ENCODE peak calls at places on chromosomes 12 and 14, in ten cellular contexts. F is A549, W is fibroblast of mammary gland, I is right lobe of liver, Z is tibial artery, H is GM10248, D is suprapubic skin, M is AG09309, C is WTC11, A is BJ. T is an unnamed sample.

GRCh38 chr12:6750506-6750905 is 2.4 kb downstream of the MLF2 start:
- DNase-seq in M (no peak), D (no peak), F (no peak), C (no peak), W (no peak), A (no peak), I (no peak), H (no peak), Z (no peak), T (no peak)

GRCh38 chr14:71437870-71438269 is 494.4 kb upstream of the RGS6 start:
- DNase-seq in H (no peak), A (no peak), W (peak), F (no peak), C (no peak), D (no peak), I (no peak), Z (no peak), M (no peak), T (no peak)

GRCh38 chr12:12441891-12442461 is 85.1 kb downstream of the BORCS5 start:
- DNase-seq in A (no peak), H (peak), C (no peak), W (no peak), M (no peak), F (no peak), D (no peak), Z (no peak), I (no peak), T (no peak)

GRCh38 chr14:69592923-69593677 is 18.3 kb upstream of the SUSD6 start:
- DNase-seq in C (no peak), H (no peak), M (peak), A (no peak), Z (no peak), I (no peak), W (peak), D (no peak), F (no peak), T (no peak)

GRCh38 chr12:111256629-111257434 is 112.1 kb downstream of the PHETA1 start:
- DNase-seq in W (no peak), Z (no peak), H (no peak), M (no peak), A (no peak), I (no peak), D (no peak), F (no peak), C (no peak), T (no peak)

GRCh38 chr12:118060301-118061010 is 523 bp downstream of the WSB2 start:
- DNase-seq in H (no peak), M (no peak), W (no peak), D (peak), I (peak), C (peak), Z (peak), A (no peak), F (peak), T (peak)

GRCh38 chr14:43894534-43894933 is 612.5 kb downstream of the FSCB start:
- DNase-seq in D (no peak), F (no peak), C (no peak), Z (no peak), M (no peak), A (no peak), I (no peak), H (no peak), W (peak), T (no peak)

GRCh38 chr12:105706321-105706972 is 376.0 kb downstream of the C12orf75 start:
- DNase-seq in I (no peak), Z (peak), C (no peak), F (no peak), D (no peak), W (peak), M (no peak), H (no peak), A (peak), T (no peak)

GRCh38 chr12:89470741-89471504 is 53.7 kb downstream of the GALNT4 start:
- DNase-seq in H (peak), F (peak), A (no peak), W (peak), I (no peak), D (no peak), C (no peak), M (no peak), Z (no peak), T (peak)

GRCh38 chr14:69582829-69583228 is 8.2 kb upstream of the CCDC177 start:
- DNase-seq in I (no peak), W (no peak), D (no peak), Z (no peak), A (no peak), F (no peak), H (no peak), M (no peak), C (no peak), T (no peak)

GRCh38 chr14:53951661-53952265 is 4.9 kb downstream of the BMP4 start:
- DNase-seq in H (no peak), F (no peak), M (no peak), D (no peak), W (no peak), I (no peak), Z (no peak), A (no peak), C (peak), T (no peak)

GRCh38 chr14:55921516-55921915 is 196.7 kb upstream of the PELI2 start:
- DNase-seq in C (no peak), A (no peak), F (no peak), M (no peak), D (no peak), H (no peak), I (no peak), W (no peak), Z (no peak), T (no peak)

DNA sequence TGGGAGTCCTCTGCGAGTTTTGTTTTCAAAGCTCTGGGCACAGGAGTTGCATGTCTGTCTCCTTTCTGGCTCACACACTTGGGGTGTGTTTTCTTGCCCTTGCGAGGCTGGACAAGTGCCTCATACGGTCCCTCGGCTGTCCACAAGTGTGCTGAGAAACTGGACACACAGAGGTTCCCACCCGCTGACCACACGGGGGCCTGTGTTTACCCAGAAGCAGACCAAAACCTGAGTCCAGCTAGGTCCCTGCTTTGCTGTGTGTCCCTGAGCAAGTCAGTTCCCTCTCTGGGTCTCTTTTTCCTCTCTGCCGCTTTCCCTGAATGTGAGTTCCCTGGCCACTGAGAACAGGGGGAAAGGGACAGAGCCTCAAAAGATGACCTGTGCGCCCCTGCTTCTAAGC is 678 bp upstream of the OAS2 start:
- DNase-seq in M (no peak), I (no peak), D (no peak), Z (no peak), A (no peak), F (no peak), H (no peak), W (peak), C (no peak), T (no peak)
- TF ChIP-seq CTCF in M (no peak), I (no peak), D (no peak), Z (no peak), A (no peak), F (no peak), H (no peak), W (no peak), C (no peak), T (no peak)

DNA sequence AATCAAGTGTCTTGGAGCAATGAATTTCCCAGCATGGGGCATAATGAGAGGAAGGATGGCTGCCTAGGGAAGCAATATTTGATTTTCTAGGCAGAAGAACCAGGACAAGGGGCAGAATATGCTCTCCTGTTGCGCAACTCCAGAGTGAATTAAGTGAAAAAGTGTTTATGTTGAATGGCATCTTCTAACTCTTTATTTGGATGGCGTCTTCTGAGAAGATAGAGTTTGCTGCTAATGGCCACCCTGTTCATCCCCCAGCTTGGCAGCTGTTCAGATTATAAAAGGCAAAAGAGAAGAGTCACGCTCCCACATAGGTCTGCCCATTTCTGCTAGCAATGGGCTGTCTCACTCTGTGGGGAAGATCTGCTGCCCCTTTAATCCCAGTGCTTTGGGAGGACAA is 1278.1 kb downstream of the AACS start:
- DNase-seq in H (no peak), M (no peak), D (no peak), W (no peak), C (no peak), F (no peak), A (no peak), I (no peak), Z (no peak), T (no peak)
- TF ChIP-seq CTCF in H (no peak), M (no peak), D (no peak), W (no peak), C (no peak), F (no peak), A (no peak), I (no peak), Z (no peak), T (no peak)

DNA sequence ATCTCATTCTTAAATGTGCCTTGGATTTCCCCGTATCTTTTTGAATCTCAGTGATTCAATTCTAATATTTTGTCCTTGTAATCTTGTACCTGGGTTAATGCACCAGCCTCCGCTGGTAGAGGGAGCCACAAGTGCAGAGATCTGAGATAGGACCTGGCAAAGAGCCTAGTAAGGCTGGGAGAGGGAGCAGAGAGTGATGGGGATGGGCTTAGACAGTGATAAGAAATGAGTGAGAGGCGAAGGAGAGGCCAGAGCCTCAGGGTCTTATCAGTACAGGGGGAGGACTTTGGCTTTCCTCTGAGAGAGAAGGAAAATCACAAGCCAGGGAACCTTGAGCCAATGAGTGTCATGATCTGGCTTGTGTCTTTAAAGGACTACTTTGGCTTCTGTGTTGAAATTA is 30.5 kb upstream of the LMNTD1 start:
- DNase-seq in A (no peak), I (no peak), F (no peak), M (no peak), Z (no peak), D (no peak), C (peak), H (no peak), W (peak), T (peak)
- TF ChIP-seq CTCF in A (no peak), I (peak), F (no peak), M (no peak), Z (no peak), D (no peak), C (no peak), H (no peak), W (peak), T (no peak)

GRCh38 chr12:124510301-124510970 is 57.0 kb downstream of the NCOR2 start:
- DNase-seq in Z (no peak), H (no peak), W (no peak), I (no peak), C (peak), M (no peak), A (no peak), D (no peak), F (no peak), T (peak)
- TF ChIP-seq CTCF in Z (no peak), H (no peak), W (no peak), I (no peak), C (no peak), M (no peak), A (no peak), D (no peak), F (no peak), T (peak)

GRCh38 chr12:92735131-92735721 is 32.4 kb downstream of the PLEKHG7 start:
- DNase-seq in F (no peak), M (peak), D (no peak), W (peak), Z (no peak), I (no peak), A (peak), H (no peak), C (no peak), T (peak)
- TF ChIP-seq CTCF in F (no peak), M (peak), D (no peak), W (peak), Z (no peak), I (no peak), A (peak), H (no peak), C (no peak), T (no peak)

GRCh38 chr12:109771746-109772621 is 58.4 kb downstream of the FAM222A start:
- DNase-seq in A (no peak), M (no peak), I (no peak), C (no peak), D (peak), F (no peak), H (no peak), Z (peak), W (no peak), T (no peak)
- TF ChIP-seq CTCF in A (no peak), M (peak), I (peak), C (peak), D (no peak), F (peak), H (no peak), Z (no peak), W (no peak), T (no peak)

DNA sequence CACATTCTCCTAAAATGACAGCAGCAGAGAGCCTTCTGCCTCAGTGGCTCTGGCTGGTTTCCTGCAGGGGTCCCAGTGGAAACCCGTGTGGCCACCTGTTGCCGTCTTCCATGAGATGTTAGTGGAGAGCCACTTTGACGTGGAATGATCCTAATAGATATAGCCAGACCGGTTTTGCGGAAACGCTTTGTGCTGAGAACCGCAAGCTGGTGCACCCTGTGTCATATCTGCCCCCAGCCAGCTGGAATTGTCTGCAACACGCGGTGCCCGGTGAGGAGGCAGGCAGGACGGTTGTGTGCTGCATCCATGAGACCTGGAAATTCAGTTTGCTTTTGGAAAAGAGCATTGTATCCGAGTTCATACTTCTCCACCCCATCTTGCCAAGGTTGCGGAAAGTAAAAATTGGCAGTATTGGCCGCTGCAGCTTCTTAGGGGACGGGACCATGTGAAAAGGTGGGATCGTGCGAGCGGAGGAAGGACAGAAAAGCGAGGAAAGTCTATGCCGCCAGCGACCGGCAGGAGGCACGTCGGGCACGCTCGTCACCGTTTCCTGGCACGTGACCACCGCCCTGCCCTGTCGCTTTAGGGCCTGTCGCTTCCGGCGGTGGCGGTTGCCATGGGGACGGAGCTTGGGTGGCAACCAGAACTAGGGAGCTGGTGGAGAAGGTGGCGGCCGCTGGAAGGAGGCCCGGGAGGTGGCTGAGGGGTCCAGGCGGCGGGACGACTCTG is at the start of gene CFAP251:
- DNase-seq in W (no peak), H (peak), F (no peak), C (peak), Z (peak), A (no peak), D (peak), M (no peak), I (peak), T (peak)
- TF ChIP-seq CTCF in W (no peak), H (peak), F (no peak), C (peak), Z (peak), A (peak), D (peak), M (peak), I (peak), T (peak)

GRCh38 chr14:49892301-49892635 is 614 bp upstream of the ARF6 start:
- DNase-seq in I (no peak), H (peak), W (peak), M (peak), Z (no peak), A (peak), D (no peak), C (no peak), F (peak), T (no peak)

GRCh38 chr14:49895480-49895879 is 2.6 kb downstream of the ARF6 start:
- DNase-seq in C (no peak), M (no peak), W (peak), F (no peak), A (no peak), H (no peak), I (no peak), Z (no peak), D (no peak), T (no peak)

GRCh38 chr14:49896956-49897355 is 4.1 kb downstream of the ARF6 start:
- DNase-seq in D (no peak), M (no peak), H (no peak), C (no peak), I (no peak), F (no peak), W (no peak), Z (no peak), A (no peak), T (no peak)

GRCh38 chr14:49893309-49894213 is 679 bp downstream of the ARF6 start:
- DNase-seq in Z (peak), M (no peak), C (no peak), W (no peak), H (peak), D (peak), A (no peak), F (peak), I (peak), T (peak)

DNA sequence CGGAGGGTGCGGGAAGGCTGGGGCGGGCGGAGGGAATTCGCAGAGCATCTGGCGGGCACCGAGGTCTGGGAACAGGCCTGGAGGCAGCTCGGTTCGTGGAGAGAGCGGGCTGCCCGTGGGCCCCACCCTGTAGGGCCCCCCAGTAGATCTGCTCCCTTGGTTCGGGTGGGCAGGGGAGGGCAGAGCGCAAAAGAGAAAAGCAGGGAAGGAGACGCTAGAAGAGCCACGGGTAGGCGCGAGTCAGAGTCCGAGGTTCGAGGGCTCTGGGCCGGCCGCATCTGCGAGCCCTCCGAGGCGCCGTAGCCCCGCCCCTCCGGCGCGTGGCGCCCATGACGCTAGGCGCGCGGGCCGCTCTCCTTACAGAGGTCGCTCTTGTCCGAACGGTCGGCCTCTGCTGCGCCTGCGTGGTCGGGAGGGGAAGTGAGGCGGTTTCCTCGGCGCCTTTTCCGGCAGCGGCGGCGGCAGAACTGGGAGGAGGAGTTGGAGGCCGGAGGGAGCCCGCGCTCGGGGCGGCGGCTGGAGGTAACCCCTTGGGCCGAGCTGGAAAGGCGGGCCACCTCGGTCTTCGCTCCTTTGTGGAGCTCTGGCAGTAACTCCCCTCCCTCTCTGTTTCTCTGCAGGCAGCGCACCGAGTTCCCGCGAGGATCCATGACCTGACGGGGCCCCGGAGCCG is at the start of gene ARF6:
- DNase-seq in Z (peak), M (peak), W (peak), A (peak), C (peak), F (peak), H (peak), I (peak), D (peak), T (peak)
- TF ChIP-seq CTCF in Z (peak), M (no peak), W (no peak), A (no peak), C (no peak), F (peak), H (peak), I (peak), D (peak), T (no peak)

GRCh38 chr12:87185367-87185766 is 843.8 kb downstream of the C12orf50 start:
- DNase-seq in A (no peak), C (no peak), H (no peak), F (no peak), D (no peak), I (no peak), M (no peak), Z (no peak), W (peak), T (no peak)

DNA sequence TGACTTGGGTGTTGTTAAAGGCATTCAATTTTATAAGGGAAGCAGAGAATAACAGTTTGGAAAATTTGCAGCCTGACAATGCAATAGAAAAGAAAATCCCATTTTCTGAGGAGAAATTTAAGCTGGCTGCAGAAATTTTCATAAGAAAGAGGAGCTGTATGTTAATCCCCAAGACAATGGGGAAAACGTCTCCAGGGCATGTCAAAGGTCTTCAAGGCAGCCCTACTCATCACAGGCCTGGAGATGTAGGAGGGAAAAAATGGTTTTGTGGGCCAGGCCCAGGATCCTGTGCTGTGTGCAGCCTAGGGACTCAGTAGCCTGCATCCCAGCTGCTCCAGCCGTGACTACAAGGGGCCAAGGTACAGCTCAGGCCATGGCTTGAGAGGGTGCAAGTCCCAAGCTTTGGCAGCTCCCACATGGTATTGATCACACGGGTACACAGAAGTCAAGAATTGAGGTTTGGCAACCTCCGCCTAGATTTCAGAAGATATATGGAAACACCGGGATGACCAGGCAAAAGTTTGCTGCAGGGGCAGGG is 846.4 kb downstream of the C12orf50 start:
- DNase-seq in D (no peak), W (no peak), A (no peak), C (no peak), H (no peak), F (no peak), M (no peak), Z (no peak), I (no peak), T (no peak)
- TF ChIP-seq CTCF in D (no peak), W (no peak), A (no peak), C (no peak), H (no peak), F (no peak), M (no peak), Z (no peak), I (no peak), T (no peak)

T was measured in Calu3.